ENCODE peak calls at places on chromosomes 1 and 21, in eight cellular contexts. S, A, X, H, N, E, P and F are unnamed samples.

GRCh38 chr1:151267760-151268159 is 13.2 kb downstream of the PSMD4 start:
- DNase-seq in S (no peak), A (peak), X (no peak), H (no peak), N (no peak), E (no peak), P (no peak), F (peak)

GRCh38 chr1:15154480-15155036 is 1.0 kb downstream of the TMEM51 start:
- DNase-seq in S (no peak), A (peak), X (peak), H (no peak), N (peak), E (no peak), P (no peak), F (no peak)

GRCh38 chr1:24745711-24746582 is 700 bp downstream of the CLIC4 start:
- DNase-seq in S (peak), A (peak), X (no peak), H (peak), N (peak), E (no peak), P (no peak), F (peak)

GRCh38 chr1:211986628-211987254 is 48.6 kb downstream of the INTS7 start:
- DNase-seq in S (no peak), A (no peak), X (no peak), H (no peak), N (no peak), E (no peak), P (no peak), F (no peak)

GRCh38 chr1:229841230-229841629 is 215.2 kb downstream of the URB2 start:
- DNase-seq in S (no peak), A (no peak), X (no peak), H (peak), N (no peak), E (no peak), P (no peak), F (no peak)

GRCh38 chr1:248914982-248915381 is 8.9 kb downstream of the PGBD2 start:
- DNase-seq in S (no peak), A (no peak), X (no peak), H (no peak), N (no peak), E (no peak), P (no peak), F (no peak)

GRCh38 chr1:32208891-32209309 is at the start of gene DCDC2B:
- DNase-seq in S (no peak), A (peak), X (no peak), H (no peak), N (no peak), E (no peak), P (no peak), F (peak)

GRCh38 chr21:44780140-44780508 is 21.5 kb downstream of the UBE2G2 start:
- DNase-seq in S (no peak), A (no peak), X (no peak), H (no peak), N (no peak), E (no peak), P (no peak), F (no peak)

GRCh38 chr1:218339267-218339831 is 5.8 kb upstream of the TGFB2 start:
- DNase-seq in S (no peak), A (peak), X (no peak), H (peak), N (no peak), E (no peak), P (no peak), F (peak)

GRCh38 chr1:156486421-156487344 is 13.9 kb downstream of the MEF2D start:
- DNase-seq in S (no peak), A (no peak), X (no peak), H (no peak), N (no peak), E (no peak), P (no peak), F (no peak)

GRCh38 chr1:231160851-231161710 is 777 bp upstream of the TRIM67 start:
- DNase-seq in S (no peak), A (no peak), X (no peak), H (no peak), N (no peak), E (no peak), P (no peak), F (no peak)

GRCh38 chr1:12745126-12745991 is 641 bp upstream of the CFAP107 start:
- DNase-seq in S (no peak), A (no peak), X (no peak), H (no peak), N (no peak), E (no peak), P (no peak), F (no peak)

GRCh38 chr1:201358596-201358995 is 18.9 kb downstream of the TNNT2 start:
- DNase-seq in S (no peak), A (no peak), X (no peak), H (no peak), N (no peak), E (no peak), P (no peak), F (peak)

GRCh38 chr1:27787895-27788294 is 14.9 kb downstream of the STX12 start:
- DNase-seq in S (no peak), A (peak), X (no peak), H (no peak), N (no peak), E (no peak), P (no peak), F (peak)

GRCh38 chr1:212749924-212750535 is 41.5 kb downstream of the NSL1 start:
- DNase-seq in S (no peak), A (peak), X (no peak), H (peak), N (no peak), E (peak), P (no peak), F (peak)

GRCh38 chr1:92759361-92759760 is 25.5 kb downstream of the EVI5 start:
- DNase-seq in S (no peak), A (peak), X (no peak), H (no peak), N (no peak), E (no peak), P (no peak), F (peak)

GRCh38 chr21:31772674-31773555 is 41.0 kb upstream of the SCAF4 start:
- DNase-seq in S (no peak), A (no peak), X (no peak), H (peak), N (no peak), E (no peak), P (no peak), F (no peak)

GRCh38 chr1:212235848-212236247 is 49.4 kb upstream of the PPP2R5A start:
- DNase-seq in S (no peak), A (no peak), X (no peak), H (no peak), N (no peak), E (no peak), P (no peak), F (no peak)

GRCh38 chr1:183711691-183712401 is 58.7 kb upstream of the APOBEC4 start:
- DNase-seq in S (no peak), A (peak), X (no peak), H (no peak), N (no peak), E (peak), P (no peak), F (peak)

GRCh38 chr1:187051618-187052232 is 223.0 kb downstream of the PLA2G4A start:
- DNase-seq in S (no peak), A (peak), X (no peak), H (peak), N (no peak), E (peak), P (no peak), F (peak)

GRCh38 chr1:52152572-52152971 is 10.7 kb downstream of the ZFYVE9 start:
- DNase-seq in S (no peak), A (no peak), X (no peak), H (no peak), N (no peak), E (no peak), P (no peak), F (no peak)

GRCh38 chr1:15204931-15205330 is 42.1 kb upstream of the FHAD1 start:
- DNase-seq in S (no peak), A (no peak), X (no peak), H (no peak), N (no peak), E (no peak), P (no peak), F (no peak)